ENCODE peak calls at places on chromosome X, in four cellular contexts. S is activated CD8-positive, alpha-beta T cell treated with anti-CD3 and anti-CD28 coated beads, Interleukin-2, amount 10 ng/mL, durations not matched to agents 7 days and 5 days; P is AG10803; T is occipital lobe. L is an unnamed sample.

GRCh38 chrX:17474892-17475291 is 99.9 kb downstream of the NHS start:
- DNase-seq in S (no peak), P (peak), T (no peak), L (peak)

GRCh38 chrX:79080131-79080530 is 64.4 kb upstream of the GPR174 start:
- DNase-seq in S (no peak), P (peak), T (no peak), L (peak)

GRCh38 chrX:100316987-100317386 is 93.1 kb downstream of the PCDH19 start:
- DNase-seq in S (no peak), P (peak), T (no peak), L (peak)

GRCh38 chrX:14290335-14290734 is 239.0 kb upstream of the GLRA2 start:
- DNase-seq in S (no peak), P (no peak), T (no peak), L (no peak)

GRCh38 chrX:68589372-68589753 is 58.1 kb upstream of the STARD8 start:
- DNase-seq in S (no peak), P (no peak), T (no peak), L (no peak)

GRCh38 chrX:11759461-11760311 is 1.6 kb downstream of the MSL3 start:
- DNase-seq in S (peak), P (peak), T (peak), L (peak)

GRCh38 chrX:21738145-21738949 is 19.6 kb downstream of the SMPX start:
- DNase-seq in S (no peak), P (no peak), T (no peak), L (no peak)

GRCh38 chrX:119467433-119467832 is 811 bp upstream of the SLC25A5 start:
- DNase-seq in S (no peak), P (no peak), T (no peak), L (no peak)

GRCh38 chrX:24166078-24166477 is 16.5 kb downstream of the ZFX start:
- DNase-seq in S (no peak), P (no peak), T (no peak), L (no peak)

GRCh38 chrX:123817288-123817894 is 42.5 kb upstream of the XIAP start:
- DNase-seq in S (no peak), P (no peak), T (no peak), L (no peak)

GRCh38 chrX:103845165-103845653 is 13.2 kb upstream of the RAB9B start:
- DNase-seq in S (peak), P (peak), T (peak), L (peak)

GRCh38 chrX:150365051-150365952 is 2.2 kb downstream of the MAMLD1 start:
- DNase-seq in S (peak), P (peak), T (peak), L (peak)

GRCh38 chrX:11422529-11422857 is 129.3 kb downstream of the AMELX start:
- DNase-seq in S (no peak), P (no peak), T (no peak), L (no peak)

GRCh38 chrX:153924149-153924861 is 1.8 kb downstream of the ARHGAP4 start:
- DNase-seq in S (peak), P (peak), T (no peak), L (peak)

GRCh38 chrX:9352683-9353430 is 112.0 kb upstream of the TBL1X start:
- DNase-seq in S (peak), P (peak), T (peak), L (peak)

GRCh38 chrX:41823402-41823801 is 99.4 kb downstream of the GPR82 start:
- DNase-seq in S (no peak), P (peak), T (no peak), L (peak)

GRCh38 chrX:48972214-48973164 is 845 bp upstream of the KCND1 start:
- DNase-seq in S (peak), P (peak), T (no peak), L (peak)

GRCh38 chrX:150361777-150362351 is 1.3 kb upstream of the MAMLD1 start:
- DNase-seq in S (no peak), P (no peak), T (no peak), L (no peak)

GRCh38 chrX:152913354-152913753 is 15.5 kb downstream of the ZNF185 start:
- DNase-seq in S (no peak), P (no peak), T (no peak), L (no peak)

GRCh38 chrX:71540801-71541545 is 8.1 kb downstream of the OGT start:
- DNase-seq in S (no peak), P (no peak), T (no peak), L (peak)

GRCh38 chrX:129930941-129931410 is 25.0 kb downstream of the UTP14A start:
- DNase-seq in S (no peak), P (no peak), T (no peak), L (no peak)

GRCh38 chrX:115579786-115580294 is 18.9 kb downstream of the PLS3 start:
- DNase-seq in S (no peak), P (no peak), T (no peak), L (no peak)

L was measured in foreskin fibroblast.